ENCODE peak calls at places on chromosome 10, in four cellular contexts. R is K562, O is HepG2, Q is GM12878. A is an unnamed sample.

GRCh38 chr10:94524146-94524545 is 21.4 kb upstream of the HELLS start:
- DNase-seq in R (no peak), O (no peak), Q (no peak), A (no peak)

GRCh38 chr10:23079700-23080099 is 15.7 kb upstream of the MSRB2 start:
- DNase-seq in R (no peak), O (no peak), Q (no peak), A (no peak)

GRCh38 chr10:121485443-121486139 is 112.7 kb downstream of the FGFR2 start:
- DNase-seq in R (no peak), O (no peak), Q (no peak), A (no peak)

GRCh38 chr10:102352066-102352715 is 43.3 kb upstream of the NFKB2 start:
- DNase-seq in R (peak), O (peak), Q (no peak), A (peak)

GRCh38 chr10:81594991-81595390 is 280.0 kb upstream of the NRG3 start:
- DNase-seq in R (no peak), O (no peak), Q (no peak), A (no peak)

GRCh38 chr10:70034252-70034651 is 18.4 kb upstream of the MACROH2A2 start:
- DNase-seq in R (no peak), O (no peak), Q (no peak), A (no peak)

GRCh38 chr10:102621418-102622325 is 22.6 kb upstream of the TRIM8 start:
- DNase-seq in R (no peak), O (peak), Q (no peak), A (no peak)

GRCh38 chr10:114974625-114975421 is 36.8 kb downstream of the TRUB1 start:
- DNase-seq in R (no peak), O (no peak), Q (no peak), A (no peak)

GRCh38 chr10:92995509-92995908 is 65.1 kb upstream of the CYP26C1 start:
- DNase-seq in R (no peak), O (no peak), Q (no peak), A (no peak)

GRCh38 chr10:5860039-5860438 is 29.7 kb downstream of the ANKRD16 start:
- DNase-seq in R (no peak), O (no peak), Q (no peak), A (no peak)

GRCh38 chr10:112843623-112844022 is 106.4 kb upstream of the TCF7L2 start:
- DNase-seq in R (peak), O (peak), Q (no peak), A (no peak)

GRCh38 chr10:97736403-97736901 is 476 bp upstream of the ZFYVE27 start:
- DNase-seq in R (no peak), O (no peak), Q (no peak), A (no peak)

GRCh38 chr10:61970182-61971015 is 68.9 kb downstream of the ARID5B start:
- DNase-seq in R (no peak), O (peak), Q (no peak), A (peak)

GRCh38 chr10:119203006-119203405 is 4.4 kb upstream of the GRK5 start:
- DNase-seq in R (no peak), O (peak), Q (no peak), A (no peak)

GRCh38 chr10:68208424-68209042 is 23.4 kb downstream of the ATOH7 start:
- DNase-seq in R (peak), O (peak), Q (peak), A (peak)

GRCh38 chr10:45100429-45100828 is 99.7 kb downstream of the ZNF22 start:
- DNase-seq in R (no peak), O (no peak), Q (no peak), A (no peak)

GRCh38 chr10:109587366-109587765 is 335.9 kb downstream of the XPNPEP1 start:
- DNase-seq in R (no peak), O (no peak), Q (no peak), A (no peak)

GRCh38 chr10:15817407-15818046 is 42.8 kb downstream of the MINDY3 start:
- DNase-seq in R (no peak), O (peak), Q (no peak), A (no peak)
- TF ChIP-seq MXI1 in R (no peak), O (no peak), Q (no peak), A (no peak)

GRCh38 chr10:42781893-42782445 is 626 bp upstream of the BMS1 start:
- DNase-seq in R (no peak), O (no peak), Q (no peak), A (no peak)
- TF ChIP-seq TAF1 in R (no peak), O (no peak), Q (no peak), A (no peak)

GRCh38 chr10:125105155-125105554 is 55.2 kb downstream of the CTBP2 start:
- DNase-seq in R (no peak), O (no peak), Q (no peak), A (no peak)
- TF ChIP-seq MXI1 in R (no peak), O (no peak), Q (no peak), A (no peak)

DNA sequence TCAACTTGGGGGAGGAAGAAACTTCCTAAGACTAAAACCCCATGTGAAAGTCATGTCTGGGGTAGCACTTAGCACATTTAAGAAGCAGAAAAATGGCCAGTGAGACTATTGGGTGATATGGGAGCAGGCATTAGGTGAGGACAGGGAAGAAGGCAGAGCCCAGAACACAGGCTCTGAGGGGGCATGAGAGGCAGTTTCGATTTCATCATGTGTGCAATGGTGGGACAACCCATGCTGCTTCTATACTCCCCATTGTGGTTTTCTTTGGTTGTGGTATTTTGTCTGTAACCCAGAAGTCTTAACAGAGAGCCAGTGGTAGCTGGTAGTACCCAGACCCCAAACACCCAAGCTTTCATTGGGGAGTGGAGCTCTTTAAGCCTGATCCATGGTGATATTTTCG is 752.0 kb downstream of the GRID1 start:
- DNase-seq in R (no peak), O (no peak), Q (no peak), A (no peak)
- TF ChIP-seq TAF1 in R (no peak), O (no peak), Q (no peak), A (no peak)

DNA sequence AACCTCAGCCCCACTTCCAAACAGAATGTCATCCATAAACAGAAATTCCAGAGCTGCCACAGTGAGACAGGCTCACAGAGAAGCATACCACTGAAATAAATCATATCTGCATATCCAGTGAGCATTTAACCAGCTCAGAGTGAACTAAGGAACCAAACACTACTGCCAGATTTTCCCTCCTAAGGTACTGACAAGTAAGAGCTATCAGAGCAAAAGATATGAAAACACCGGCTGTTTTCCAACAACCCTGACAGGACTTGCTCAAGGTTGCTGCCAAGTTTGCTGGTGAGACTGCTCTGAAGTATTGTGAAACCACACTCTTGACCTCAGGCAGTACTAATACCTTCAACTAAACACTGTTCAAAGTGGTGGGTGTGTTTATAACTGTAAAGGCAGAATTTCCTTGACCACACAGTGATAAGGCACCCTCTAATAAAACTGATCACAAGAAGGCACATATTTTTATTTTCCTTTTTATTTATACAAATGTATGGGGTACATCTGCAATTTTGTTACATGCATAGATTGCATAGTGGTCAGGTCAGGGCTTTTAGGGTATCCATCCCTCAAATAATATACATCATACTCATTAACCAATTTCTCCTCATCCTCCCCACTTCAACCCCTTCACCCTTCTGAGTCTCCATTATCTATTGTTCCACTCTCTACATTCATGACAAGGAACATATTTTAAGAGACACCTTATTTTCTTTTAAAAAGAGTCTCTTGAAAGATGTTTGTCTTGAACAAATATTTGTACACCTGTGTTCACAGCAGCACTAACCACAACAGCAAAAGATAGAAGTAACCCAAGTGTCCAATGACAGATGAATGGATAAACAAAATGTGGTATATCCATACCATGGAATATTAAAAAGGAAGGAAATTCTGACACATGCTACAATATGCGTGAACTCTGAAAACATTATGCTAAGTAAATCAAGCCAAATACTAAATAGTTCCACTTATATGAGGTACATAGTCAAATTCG is 18.2 kb downstream of the SGMS1 start:
- DNase-seq in R (no peak), O (peak), Q (no peak), A (no peak)
- TF ChIP-seq MXI1 in R (no peak), O (no peak), Q (no peak), A (no peak)

DNA sequence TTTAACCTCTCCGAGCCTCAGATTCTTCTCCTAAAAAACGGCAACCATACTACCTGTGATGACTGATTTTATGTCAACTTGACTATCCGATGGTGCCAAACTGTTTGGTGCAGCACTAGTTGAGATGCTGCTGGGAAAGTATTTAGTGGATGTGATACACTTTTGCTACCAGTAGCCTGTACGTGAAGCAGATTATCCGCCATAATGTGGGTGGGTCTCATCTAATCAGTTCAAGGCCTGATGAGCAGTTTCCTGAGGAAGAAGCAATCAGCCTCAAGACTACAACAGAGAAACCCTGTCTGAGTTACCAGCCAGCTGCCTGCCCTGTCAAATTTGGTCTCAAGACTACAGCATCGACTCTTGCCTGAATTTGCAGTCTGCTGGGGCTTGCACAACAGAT is 10.9 kb upstream of the RBP3 start:
- DNase-seq in R (no peak), O (no peak), Q (no peak), A (no peak)
- TF ChIP-seq TAF1 in R (no peak), O (no peak), Q (no peak), A (no peak)

GRCh38 chr10:79327090-79327457 is 20.2 kb upstream of the PPIF start:
- DNase-seq in R (no peak), O (no peak), Q (no peak), A (no peak)

GRCh38 chr10:79329529-79329928 is 17.7 kb upstream of the PPIF start:
- DNase-seq in R (no peak), O (no peak), Q (no peak), A (no peak)

GRCh38 chr10:79326361-79327089 is 20.7 kb upstream of the PPIF start:
- DNase-seq in R (no peak), O (no peak), Q (no peak), A (no peak)

GRCh38 chr10:79328737-79329504 is 18.3 kb upstream of the PPIF start:
- DNase-seq in R (no peak), O (no peak), Q (no peak), A (no peak)

GRCh38 chr10:79328147-79328701 is 19.0 kb upstream of the PPIF start:
- DNase-seq in R (no peak), O (no peak), Q (no peak), A (no peak)
- TF ChIP-seq MXI1 in R (no peak), O (no peak), Q (no peak), A (no peak)

DNA sequence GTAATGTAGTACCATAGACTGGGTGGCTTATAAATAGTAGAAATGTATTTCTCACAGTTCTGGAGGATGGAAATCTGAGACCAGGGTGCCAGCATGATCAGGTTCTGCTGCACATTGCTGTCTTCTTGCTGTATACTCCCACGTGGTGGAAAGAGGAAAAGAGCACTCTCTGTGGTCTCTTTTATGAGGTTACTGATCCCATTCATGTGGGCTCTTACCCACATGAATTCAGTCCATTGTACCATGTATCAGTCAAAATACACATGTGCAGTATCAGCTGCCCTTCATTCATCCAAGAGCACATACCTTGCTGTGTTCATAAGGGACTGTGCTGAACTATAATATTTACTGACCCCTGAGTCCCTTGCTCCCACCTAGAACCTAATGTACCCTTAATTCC is 17.1 kb downstream of the PNLIPRP2 start:
- DNase-seq in R (no peak), O (no peak), Q (no peak), A (no peak)
- TF ChIP-seq TAF1 in R (no peak), O (no peak), Q (no peak), A (no peak)

A was measured in SK-N-SH.